ENCODE peak calls at places on chromosome 12, in ten cellular contexts. One of them, this sample, is unnamed.

GRCh38 chr12:94326727-94327126 is 132.9 kb downstream of the CEP83 start:
- DNase-seq in suprapubic skin: no peak
- DNase-seq in lower leg skin: no peak
- DNase-seq in adrenal gland: no peak
- DNase-seq in esophagus muscularis mucosa: no peak
- DNase-seq in Peyer's patch: no peak
- DNase-seq in HepG2: no peak
- DNase-seq in GM12878: no peak
- DNase-seq in tibial nerve: no peak
- DNase-seq in ovary: no peak
- DNase-seq in this sample: no peak

GRCh38 chr12:76299536-76300296 is 48.5 kb downstream of the BBS10 start:
- DNase-seq in suprapubic skin: no peak
- DNase-seq in lower leg skin: no peak
- DNase-seq in adrenal gland: no peak
- DNase-seq in esophagus muscularis mucosa: no peak
- DNase-seq in Peyer's patch: no peak
- DNase-seq in HepG2: peak
- DNase-seq in GM12878: no peak
- DNase-seq in tibial nerve: no peak
- DNase-seq in ovary: no peak
- DNase-seq in this sample: no peak

GRCh38 chr12:93943766-93944165 is 204.6 kb upstream of the PLXNC1 start:
- DNase-seq in suprapubic skin: no peak
- DNase-seq in lower leg skin: peak
- DNase-seq in adrenal gland: peak
- DNase-seq in esophagus muscularis mucosa: no peak
- DNase-seq in Peyer's patch: no peak
- DNase-seq in HepG2: no peak
- DNase-seq in GM12878: no peak
- DNase-seq in tibial nerve: no peak
- DNase-seq in ovary: no peak
- DNase-seq in this sample: peak

GRCh38 chr12:88693837-88694445 is 113.7 kb upstream of the KITLG start:
- DNase-seq in suprapubic skin: no peak
- DNase-seq in lower leg skin: no peak
- DNase-seq in adrenal gland: no peak
- DNase-seq in esophagus muscularis mucosa: no peak
- DNase-seq in Peyer's patch: no peak
- DNase-seq in HepG2: no peak
- DNase-seq in GM12878: no peak
- DNase-seq in tibial nerve: no peak
- DNase-seq in ovary: no peak
- DNase-seq in this sample: no peak

GRCh38 chr12:52832960-52833905 is 878 bp downstream of the KRT79 start:
- DNase-seq in suprapubic skin: no peak
- DNase-seq in lower leg skin: no peak
- DNase-seq in adrenal gland: no peak
- DNase-seq in esophagus muscularis mucosa: no peak
- DNase-seq in Peyer's patch: no peak
- DNase-seq in HepG2: no peak
- DNase-seq in GM12878: no peak
- DNase-seq in tibial nerve: no peak
- DNase-seq in ovary: no peak
- DNase-seq in this sample: no peak

GRCh38 chr12:22803725-22804124 is 178.8 kb downstream of the ETNK1 start:
- DNase-seq in suprapubic skin: no peak
- DNase-seq in lower leg skin: no peak
- DNase-seq in adrenal gland: no peak
- DNase-seq in esophagus muscularis mucosa: no peak
- DNase-seq in Peyer's patch: no peak
- DNase-seq in HepG2: no peak
- DNase-seq in GM12878: no peak
- DNase-seq in tibial nerve: no peak
- DNase-seq in ovary: no peak
- DNase-seq in this sample: no peak

GRCh38 chr12:63068857-63069442 is 82.1 kb downstream of the AVPR1A start:
- DNase-seq in suprapubic skin: no peak
- DNase-seq in lower leg skin: no peak
- DNase-seq in adrenal gland: no peak
- DNase-seq in esophagus muscularis mucosa: no peak
- DNase-seq in Peyer's patch: no peak
- DNase-seq in HepG2: peak
- DNase-seq in GM12878: no peak
- DNase-seq in tibial nerve: no peak
- DNase-seq in ovary: no peak
- DNase-seq in this sample: peak

GRCh38 chr12:41556176-41556575 is 368.1 kb downstream of the PDZRN4 start:
- DNase-seq in suprapubic skin: no peak
- DNase-seq in lower leg skin: no peak
- DNase-seq in adrenal gland: no peak
- DNase-seq in esophagus muscularis mucosa: no peak
- DNase-seq in Peyer's patch: no peak
- DNase-seq in HepG2: no peak
- DNase-seq in GM12878: no peak
- DNase-seq in tibial nerve: no peak
- DNase-seq in ovary: no peak
- DNase-seq in this sample: no peak

GRCh38 chr12:104641862-104642261 is 185.1 kb downstream of the CHST11 start:
- DNase-seq in suprapubic skin: no peak
- DNase-seq in lower leg skin: peak
- DNase-seq in adrenal gland: no peak
- DNase-seq in esophagus muscularis mucosa: no peak
- DNase-seq in Peyer's patch: peak
- DNase-seq in HepG2: no peak
- DNase-seq in GM12878: peak
- DNase-seq in tibial nerve: no peak
- DNase-seq in ovary: no peak
- DNase-seq in this sample: no peak

GRCh38 chr12:42617622-42618021 is 28.1 kb upstream of the PRICKLE1 start:
- DNase-seq in suprapubic skin: no peak
- DNase-seq in lower leg skin: no peak
- DNase-seq in adrenal gland: no peak
- DNase-seq in esophagus muscularis mucosa: peak
- DNase-seq in Peyer's patch: no peak
- DNase-seq in HepG2: no peak
- DNase-seq in GM12878: no peak
- DNase-seq in tibial nerve: no peak
- DNase-seq in ovary: no peak
- DNase-seq in this sample: no peak

GRCh38 chr12:89082354-89082753 is 269.9 kb downstream of the DUSP6 start:
- DNase-seq in suprapubic skin: no peak
- DNase-seq in lower leg skin: no peak
- DNase-seq in adrenal gland: no peak
- DNase-seq in esophagus muscularis mucosa: peak
- DNase-seq in Peyer's patch: no peak
- DNase-seq in HepG2: no peak
- DNase-seq in GM12878: no peak
- DNase-seq in tibial nerve: no peak
- DNase-seq in ovary: no peak
- DNase-seq in this sample: no peak

GRCh38 chr12:6205761-6206160 is 5.6 kb downstream of the CD9 start:
- DNase-seq in suprapubic skin: no peak
- DNase-seq in lower leg skin: no peak
- DNase-seq in adrenal gland: no peak
- DNase-seq in esophagus muscularis mucosa: no peak
- DNase-seq in Peyer's patch: no peak
- DNase-seq in HepG2: no peak
- DNase-seq in GM12878: no peak
- DNase-seq in tibial nerve: no peak
- DNase-seq in ovary: no peak
- DNase-seq in this sample: no peak

GRCh38 chr12:22684526-22685118 is 59.7 kb downstream of the ETNK1 start:
- DNase-seq in suprapubic skin: no peak
- DNase-seq in lower leg skin: no peak
- DNase-seq in adrenal gland: no peak
- DNase-seq in esophagus muscularis mucosa: no peak
- DNase-seq in Peyer's patch: no peak
- DNase-seq in HepG2: peak
- DNase-seq in GM12878: peak
- DNase-seq in tibial nerve: no peak
- DNase-seq in ovary: no peak
- DNase-seq in this sample: peak

DNA sequence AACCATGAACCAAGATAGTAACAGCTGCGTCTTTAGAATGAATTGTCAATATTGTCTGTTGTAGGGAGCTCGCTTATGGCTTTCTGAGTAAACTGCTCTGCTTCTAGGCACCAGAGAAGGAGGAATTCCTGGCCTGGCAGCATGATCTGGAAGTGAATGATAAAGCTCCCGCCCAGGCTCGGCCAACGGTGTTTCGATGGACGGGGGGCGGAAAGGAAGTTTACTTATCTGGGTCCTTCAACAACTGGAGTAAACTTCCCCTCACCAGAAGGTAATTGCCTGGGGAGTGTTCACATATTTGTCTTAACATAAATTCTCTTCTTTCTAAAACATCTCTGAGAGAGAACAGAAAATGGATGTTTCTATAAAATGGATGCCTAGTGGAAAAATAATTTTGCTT is 4.3 kb downstream of the PRKAB1 start:
- DNase-seq in suprapubic skin: no peak
- DNase-seq in lower leg skin: no peak
- DNase-seq in adrenal gland: no peak
- DNase-seq in esophagus muscularis mucosa: no peak
- DNase-seq in Peyer's patch: no peak
- DNase-seq in HepG2: no peak
- DNase-seq in GM12878: no peak
- DNase-seq in tibial nerve: no peak
- DNase-seq in ovary: no peak
- DNase-seq in this sample: peak
- TF ChIP-seq POLR2A in suprapubic skin: no peak
- TF ChIP-seq POLR2A in lower leg skin: no peak
- TF ChIP-seq POLR2A in adrenal gland: no peak
- TF ChIP-seq POLR2A in esophagus muscularis mucosa: no peak
- TF ChIP-seq POLR2A in Peyer's patch: no peak
- TF ChIP-seq POLR2A in HepG2: no peak
- TF ChIP-seq POLR2A in GM12878: no peak
- TF ChIP-seq POLR2A in tibial nerve: no peak
- TF ChIP-seq POLR2A in ovary: no peak
- TF ChIP-seq POLR2A in this sample: no peak

DNA sequence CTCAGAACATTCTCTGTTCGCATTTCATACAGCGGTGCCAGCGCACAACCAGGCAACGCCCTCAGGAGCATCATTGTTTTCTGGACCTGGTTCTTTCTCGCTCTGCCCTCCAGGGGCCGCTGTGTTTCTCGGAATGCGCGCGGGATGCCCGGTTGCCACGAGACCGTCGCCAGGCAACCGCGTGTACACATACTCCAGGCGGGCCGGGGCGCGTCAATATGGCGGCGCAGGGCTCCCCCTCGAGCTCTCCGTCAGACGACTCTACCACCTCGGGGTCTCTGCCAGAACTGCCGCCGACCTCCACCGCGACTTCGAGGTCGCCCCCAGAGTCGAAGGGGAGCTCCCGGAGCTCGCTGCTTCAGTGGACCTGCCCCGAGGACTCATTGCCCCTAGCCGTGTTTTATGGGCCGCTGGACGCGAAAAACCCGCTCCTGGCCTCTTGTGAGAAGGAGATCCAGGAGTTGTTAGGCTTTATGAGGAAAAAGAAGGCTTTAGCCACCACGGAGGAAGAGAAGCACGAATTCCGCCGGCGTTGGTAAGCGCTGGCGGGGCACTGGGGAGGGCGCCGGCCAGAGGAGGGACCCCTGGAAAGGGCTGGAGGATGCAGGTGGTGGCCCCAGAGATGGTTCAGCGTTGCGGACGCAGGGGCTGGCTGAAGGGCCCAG is at the start of gene CFAP54:
- DNase-seq in suprapubic skin: peak
- DNase-seq in lower leg skin: peak
- DNase-seq in adrenal gland: peak
- DNase-seq in esophagus muscularis mucosa: peak
- DNase-seq in Peyer's patch: peak
- DNase-seq in HepG2: peak
- DNase-seq in GM12878: peak
- DNase-seq in tibial nerve: peak
- DNase-seq in ovary: peak
- DNase-seq in this sample: peak
- TF ChIP-seq POLR2A in suprapubic skin: peak
- TF ChIP-seq POLR2A in lower leg skin: no peak
- TF ChIP-seq POLR2A in adrenal gland: no peak
- TF ChIP-seq POLR2A in esophagus muscularis mucosa: no peak
- TF ChIP-seq POLR2A in Peyer's patch: no peak
- TF ChIP-seq POLR2A in HepG2: no peak
- TF ChIP-seq POLR2A in GM12878: no peak
- TF ChIP-seq POLR2A in tibial nerve: no peak
- TF ChIP-seq POLR2A in ovary: peak
- TF ChIP-seq POLR2A in this sample: peak

DNA sequence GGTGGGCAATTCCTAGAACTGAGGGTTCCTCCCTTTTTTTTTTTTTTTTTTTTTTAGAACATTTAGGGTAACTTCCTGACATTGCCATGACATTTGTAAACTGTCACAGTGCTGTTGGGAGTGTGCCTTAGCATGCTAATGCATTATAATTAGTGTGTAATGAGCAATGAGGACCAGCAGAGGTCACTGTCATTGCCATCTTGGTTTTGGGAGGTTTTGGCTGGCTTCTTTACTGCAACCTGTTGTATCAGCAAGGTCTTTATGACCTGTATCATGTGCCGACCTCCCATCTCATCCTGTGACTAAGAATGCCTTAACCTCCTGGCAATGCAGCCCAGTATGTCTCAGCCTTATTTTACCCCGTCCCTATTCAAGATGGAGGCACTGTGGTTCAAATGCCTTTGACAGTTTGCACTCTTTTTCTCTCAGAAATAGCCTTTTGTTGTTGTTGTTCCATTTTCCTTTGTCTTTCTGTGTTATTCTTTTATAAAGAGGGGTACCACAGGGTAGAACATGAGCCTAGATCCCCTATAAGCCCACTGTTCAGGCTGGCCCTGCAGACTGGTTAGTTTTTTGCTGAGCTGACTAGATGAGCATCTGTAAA is 75.6 kb upstream of the DCD start:
- DNase-seq in suprapubic skin: no peak
- DNase-seq in lower leg skin: no peak
- DNase-seq in adrenal gland: peak
- DNase-seq in esophagus muscularis mucosa: no peak
- DNase-seq in Peyer's patch: no peak
- DNase-seq in HepG2: no peak
- DNase-seq in GM12878: no peak
- DNase-seq in tibial nerve: no peak
- DNase-seq in ovary: no peak
- DNase-seq in this sample: peak
- TF ChIP-seq POLR2A in suprapubic skin: no peak
- TF ChIP-seq POLR2A in lower leg skin: no peak
- TF ChIP-seq POLR2A in adrenal gland: no peak
- TF ChIP-seq POLR2A in esophagus muscularis mucosa: no peak
- TF ChIP-seq POLR2A in Peyer's patch: no peak
- TF ChIP-seq POLR2A in HepG2: no peak
- TF ChIP-seq POLR2A in GM12878: no peak
- TF ChIP-seq POLR2A in tibial nerve: no peak
- TF ChIP-seq POLR2A in ovary: no peak
- TF ChIP-seq POLR2A in this sample: no peak

DNA sequence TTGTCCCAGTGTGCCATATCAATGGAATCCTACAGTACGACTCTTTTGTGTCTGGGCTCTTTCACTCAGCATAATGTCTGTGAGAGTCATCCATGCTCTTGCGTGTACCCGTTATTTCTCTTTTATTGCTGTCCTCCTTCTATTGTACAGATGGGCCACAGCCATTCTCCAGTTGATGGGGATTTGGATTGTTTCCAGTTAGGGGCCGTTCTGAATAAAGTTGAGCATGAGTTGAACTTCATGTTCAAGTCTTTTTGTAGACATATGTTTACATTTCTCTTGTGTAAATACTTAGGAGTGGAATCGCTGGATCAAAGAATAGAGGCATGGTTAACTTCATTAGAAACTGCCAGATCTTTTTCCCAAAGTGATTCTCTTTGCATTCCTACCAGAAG is 38.4 kb downstream of the MYO1H start:
- DNase-seq in suprapubic skin: no peak
- DNase-seq in lower leg skin: no peak
- DNase-seq in adrenal gland: no peak
- DNase-seq in esophagus muscularis mucosa: no peak
- DNase-seq in Peyer's patch: no peak
- DNase-seq in HepG2: peak
- DNase-seq in GM12878: no peak
- DNase-seq in tibial nerve: no peak
- DNase-seq in ovary: no peak
- DNase-seq in this sample: no peak
- TF ChIP-seq POLR2A in suprapubic skin: no peak
- TF ChIP-seq POLR2A in lower leg skin: no peak
- TF ChIP-seq POLR2A in adrenal gland: no peak
- TF ChIP-seq POLR2A in esophagus muscularis mucosa: no peak
- TF ChIP-seq POLR2A in Peyer's patch: no peak
- TF ChIP-seq POLR2A in HepG2: no peak
- TF ChIP-seq POLR2A in GM12878: no peak
- TF ChIP-seq POLR2A in tibial nerve: no peak
- TF ChIP-seq POLR2A in ovary: no peak
- TF ChIP-seq POLR2A in this sample: no peak